ENCODE peak calls at places on chromosome 4, in six cellular contexts. One of them, this sample, is unnamed.
A peak's percentile ranks its signal among the peaks of the same experiment; 100 is the strongest.

GRCh38 chr4:2942532-2943363 is 20.5 kb downstream of the NOP14 start:
- DNase-seq in HFFc6: no peak
- DNase-seq in bronchial epithelial cell: peak; percentile 43
- DNase-seq in HL-60: no peak
- DNase-seq in CD8-positive, alpha-beta T cell: no peak
- DNase-seq in psoas muscle: peak; percentile 52
- DNase-seq in this sample: no peak

GRCh38 chr4:60944070-60944469 is 256.1 kb upstream of the ADGRL3 start:
- DNase-seq in HFFc6: no peak
- DNase-seq in bronchial epithelial cell: no peak
- DNase-seq in HL-60: no peak
- DNase-seq in CD8-positive, alpha-beta T cell: no peak
- DNase-seq in psoas muscle: no peak
- DNase-seq in this sample: no peak

GRCh38 chr4:70713453-70714026 is 8.2 kb upstream of the RUFY3 start:
- DNase-seq in HFFc6: no peak
- DNase-seq in bronchial epithelial cell: peak; percentile 35
- DNase-seq in HL-60: no peak
- DNase-seq in CD8-positive, alpha-beta T cell: no peak
- DNase-seq in psoas muscle: no peak
- DNase-seq in this sample: no peak

GRCh38 chr4:143251348-143251747 is 66.6 kb downstream of the USP38 start:
- DNase-seq in HFFc6: no peak
- DNase-seq in bronchial epithelial cell: no peak
- DNase-seq in HL-60: no peak
- DNase-seq in CD8-positive, alpha-beta T cell: no peak
- DNase-seq in psoas muscle: no peak
- DNase-seq in this sample: no peak

GRCh38 chr4:127470290-127470809 is 162.4 kb upstream of the INTU start:
- DNase-seq in HFFc6: no peak
- DNase-seq in bronchial epithelial cell: no peak
- DNase-seq in HL-60: no peak
- DNase-seq in CD8-positive, alpha-beta T cell: no peak
- DNase-seq in psoas muscle: no peak
- DNase-seq in this sample: no peak

GRCh38 chr4:155339588-155339987 is 37.2 kb downstream of the MAP9 start:
- DNase-seq in HFFc6: no peak
- DNase-seq in bronchial epithelial cell: peak; percentile 7
- DNase-seq in HL-60: no peak
- DNase-seq in CD8-positive, alpha-beta T cell: no peak
- DNase-seq in psoas muscle: no peak
- DNase-seq in this sample: no peak

GRCh38 chr4:7653510-7654414 is 219.0 kb upstream of the PSAPL1 start:
- DNase-seq in HFFc6: no peak
- DNase-seq in bronchial epithelial cell: no peak
- DNase-seq in HL-60: no peak
- DNase-seq in CD8-positive, alpha-beta T cell: no peak
- DNase-seq in psoas muscle: peak; percentile 59
- DNase-seq in this sample: no peak

GRCh38 chr4:52010976-52011375 is 9.2 kb downstream of the LRRC66 start:
- DNase-seq in HFFc6: no peak
- DNase-seq in bronchial epithelial cell: no peak
- DNase-seq in HL-60: no peak
- DNase-seq in CD8-positive, alpha-beta T cell: no peak
- DNase-seq in psoas muscle: no peak
- DNase-seq in this sample: no peak

GRCh38 chr4:112951362-112951962 is 98.0 kb upstream of the ANK2 start:
- DNase-seq in HFFc6: no peak
- DNase-seq in bronchial epithelial cell: peak; percentile 23
- DNase-seq in HL-60: no peak
- DNase-seq in CD8-positive, alpha-beta T cell: no peak
- DNase-seq in psoas muscle: no peak
- DNase-seq in this sample: no peak

GRCh38 chr4:60368986-60369385 is 831.1 kb upstream of the ADGRL3 start:
- DNase-seq in HFFc6: no peak
- DNase-seq in bronchial epithelial cell: no peak
- DNase-seq in HL-60: no peak
- DNase-seq in CD8-positive, alpha-beta T cell: no peak
- DNase-seq in psoas muscle: no peak
- DNase-seq in this sample: no peak

GRCh38 chr4:61531188-61531587 is 331.1 kb downstream of the ADGRL3 start:
- DNase-seq in HFFc6: no peak
- DNase-seq in bronchial epithelial cell: no peak
- DNase-seq in HL-60: no peak
- DNase-seq in CD8-positive, alpha-beta T cell: no peak
- DNase-seq in psoas muscle: no peak
- DNase-seq in this sample: no peak

GRCh38 chr4:160869899-160870298 is 1293.9 kb downstream of the FSTL5 start:
- DNase-seq in HFFc6: no peak
- DNase-seq in bronchial epithelial cell: no peak
- DNase-seq in HL-60: no peak
- DNase-seq in CD8-positive, alpha-beta T cell: no peak
- DNase-seq in psoas muscle: no peak
- DNase-seq in this sample: no peak

GRCh38 chr4:4409416-4410115 is 22.7 kb downstream of the NSG1 start:
- DNase-seq in HFFc6: no peak
- DNase-seq in bronchial epithelial cell: no peak
- DNase-seq in HL-60: no peak
- DNase-seq in CD8-positive, alpha-beta T cell: no peak
- DNase-seq in psoas muscle: peak; percentile 31
- DNase-seq in this sample: no peak

GRCh38 chr4:184937745-184938144 is 80.5 kb upstream of the HELT start:
- DNase-seq in HFFc6: no peak
- DNase-seq in bronchial epithelial cell: no peak
- DNase-seq in HL-60: no peak
- DNase-seq in CD8-positive, alpha-beta T cell: no peak
- DNase-seq in psoas muscle: no peak
- DNase-seq in this sample: no peak

GRCh38 chr4:176156656-176157055 is 38.7 kb downstream of the SPATA4 start:
- DNase-seq in HFFc6: no peak
- DNase-seq in bronchial epithelial cell: peak; percentile 4
- DNase-seq in HL-60: no peak
- DNase-seq in CD8-positive, alpha-beta T cell: no peak
- DNase-seq in psoas muscle: peak; percentile 56
- DNase-seq in this sample: no peak

GRCh38 chr4:36226430-36227227 is 17.7 kb downstream of the ARAP2 start:
- DNase-seq in HFFc6: no peak
- DNase-seq in bronchial epithelial cell: no peak
- DNase-seq in HL-60: no peak
- DNase-seq in CD8-positive, alpha-beta T cell: no peak
- DNase-seq in psoas muscle: no peak
- DNase-seq in this sample: no peak

GRCh38 chr4:167219090-167219489 is 15.2 kb downstream of the SPOCK3 start:
- DNase-seq in HFFc6: no peak
- DNase-seq in bronchial epithelial cell: no peak
- DNase-seq in HL-60: no peak
- DNase-seq in CD8-positive, alpha-beta T cell: no peak
- DNase-seq in psoas muscle: no peak
- DNase-seq in this sample: no peak

GRCh38 chr4:100372432-100372831 is 145.4 kb downstream of the EMCN start:
- DNase-seq in HFFc6: no peak
- DNase-seq in bronchial epithelial cell: peak; percentile 15
- DNase-seq in HL-60: peak; percentile 14
- DNase-seq in CD8-positive, alpha-beta T cell: no peak
- DNase-seq in psoas muscle: no peak
- DNase-seq in this sample: peak; percentile 22
- TF ChIP-seq CTCF in HFFc6: peak; percentile 78
- TF ChIP-seq CTCF in bronchial epithelial cell: peak; percentile 40
- TF ChIP-seq CTCF in HL-60: peak; percentile 31
- TF ChIP-seq CTCF in CD8-positive, alpha-beta T cell: no peak
- TF ChIP-seq CTCF in psoas muscle: no peak
- TF ChIP-seq CTCF in this sample: peak; percentile 57

DNA sequence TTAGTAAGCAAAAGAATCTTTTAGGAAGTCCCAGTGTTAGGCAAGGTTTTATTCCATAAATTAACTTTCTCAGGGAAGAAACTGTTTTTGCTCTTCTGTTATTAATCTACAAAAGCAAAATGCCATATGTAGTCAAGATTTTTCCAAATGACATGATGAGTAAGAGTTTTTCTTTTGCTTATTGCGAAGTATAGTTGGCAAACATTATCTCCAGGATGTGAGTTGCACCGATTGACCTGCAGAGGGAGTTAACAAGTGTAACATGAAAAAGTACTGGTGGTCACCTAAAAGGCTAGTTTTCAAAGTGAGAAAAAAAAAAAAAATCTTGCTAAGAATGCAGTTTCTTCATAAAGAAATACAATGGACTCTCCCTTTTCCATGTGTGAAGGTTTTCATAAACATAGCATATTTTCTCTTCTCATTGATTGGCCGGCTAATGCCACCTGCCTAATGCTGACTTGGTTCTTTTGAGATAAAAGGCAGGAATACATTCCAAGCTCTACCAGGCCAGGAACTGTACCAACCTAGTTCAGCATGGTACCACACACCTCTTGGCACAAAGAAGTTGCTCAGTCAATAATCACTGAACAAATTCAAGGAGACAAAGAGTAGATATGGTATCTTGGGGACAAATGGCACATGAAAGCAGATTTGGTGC is 100.2 kb downstream of the LNX1 start:
- DNase-seq in HFFc6: peak; percentile 82
- DNase-seq in bronchial epithelial cell: peak; percentile 81
- DNase-seq in HL-60: peak; percentile 14
- DNase-seq in CD8-positive, alpha-beta T cell: no peak
- DNase-seq in psoas muscle: no peak
- DNase-seq in this sample: peak; percentile 15
- TF ChIP-seq CTCF in HFFc6: peak; percentile 88
- TF ChIP-seq CTCF in bronchial epithelial cell: peak; percentile 61
- TF ChIP-seq CTCF in HL-60: peak; percentile 46
- TF ChIP-seq CTCF in CD8-positive, alpha-beta T cell: peak; percentile 20
- TF ChIP-seq CTCF in psoas muscle: peak; percentile 71
- TF ChIP-seq CTCF in this sample: peak; percentile 70

DNA sequence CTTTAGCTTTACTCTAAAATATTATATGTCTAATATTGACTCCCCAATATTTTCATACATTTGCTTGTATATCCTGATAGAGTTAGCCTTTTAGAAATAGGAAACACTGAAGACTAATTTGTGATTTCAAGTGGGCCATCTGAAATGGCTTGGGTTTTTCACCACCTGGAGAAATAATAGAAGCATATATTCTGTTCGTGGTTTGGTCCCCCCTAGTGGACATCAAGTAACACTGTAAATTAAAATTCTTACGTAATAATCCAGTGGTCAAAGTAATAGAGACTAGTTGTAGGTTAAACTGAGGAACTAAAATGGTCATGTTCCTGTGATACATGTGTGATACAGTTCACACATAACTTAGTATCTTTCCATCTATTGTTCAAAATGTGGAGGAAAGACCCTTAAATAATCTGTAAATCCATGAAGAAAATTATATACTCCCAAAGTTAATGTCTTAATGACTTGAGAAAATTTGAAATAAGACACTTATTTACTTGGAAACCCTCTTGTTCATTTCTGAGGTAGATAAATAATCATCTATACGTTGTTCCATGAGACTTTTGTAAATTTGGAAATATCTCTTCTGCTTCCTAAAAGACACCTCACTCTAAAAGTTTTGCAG is 79.8 kb upstream of the SMARCAD1 start:
- DNase-seq in HFFc6: peak; percentile 3
- DNase-seq in bronchial epithelial cell: peak; percentile 46
- DNase-seq in HL-60: no peak
- DNase-seq in CD8-positive, alpha-beta T cell: no peak
- DNase-seq in psoas muscle: no peak
- DNase-seq in this sample: no peak
- TF ChIP-seq CTCF in HFFc6: peak; percentile 83
- TF ChIP-seq CTCF in bronchial epithelial cell: peak; percentile 34
- TF ChIP-seq CTCF in HL-60: peak; percentile 29
- TF ChIP-seq CTCF in CD8-positive, alpha-beta T cell: peak; percentile 29
- TF ChIP-seq CTCF in psoas muscle: peak; percentile 34
- TF ChIP-seq CTCF in this sample: peak; percentile 93

DNA sequence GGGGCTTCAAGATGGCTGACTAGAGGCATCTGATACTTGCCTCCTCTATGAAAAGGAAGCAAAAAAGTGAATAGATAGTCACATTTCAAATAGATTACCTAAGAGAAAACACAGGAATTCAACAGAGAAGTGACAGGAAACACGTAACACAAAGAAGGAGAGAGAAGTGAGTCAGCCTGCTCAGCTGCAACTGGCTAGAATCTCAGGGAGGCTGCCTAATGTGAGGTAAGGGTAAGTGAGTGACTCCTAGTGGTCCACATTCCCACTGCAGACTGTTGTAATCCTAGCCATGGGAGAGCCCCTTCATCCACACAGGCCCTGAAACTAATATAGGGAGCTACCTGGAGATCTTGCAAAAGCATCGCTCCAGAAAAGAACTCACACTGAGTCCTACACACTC is 179.2 kb downstream of the SLC7A11 start:
- DNase-seq in HFFc6: peak; percentile 28
- DNase-seq in bronchial epithelial cell: peak; percentile 60
- DNase-seq in HL-60: no peak
- DNase-seq in CD8-positive, alpha-beta T cell: no peak
- DNase-seq in psoas muscle: no peak
- DNase-seq in this sample: peak; percentile 22
- TF ChIP-seq CTCF in HFFc6: peak; percentile 48
- TF ChIP-seq CTCF in bronchial epithelial cell: peak; percentile 33
- TF ChIP-seq CTCF in HL-60: no peak
- TF ChIP-seq CTCF in CD8-positive, alpha-beta T cell: no peak
- TF ChIP-seq CTCF in psoas muscle: no peak
- TF ChIP-seq CTCF in this sample: no peak

GRCh38 chr4:92012899-92013867 is 290.6 kb upstream of the GRID2 start:
- DNase-seq in HFFc6: no peak
- DNase-seq in bronchial epithelial cell: no peak
- DNase-seq in HL-60: no peak
- DNase-seq in CD8-positive, alpha-beta T cell: no peak
- DNase-seq in psoas muscle: no peak
- DNase-seq in this sample: peak; percentile 21
- TF ChIP-seq CTCF in HFFc6: no peak
- TF ChIP-seq CTCF in bronchial epithelial cell: no peak
- TF ChIP-seq CTCF in HL-60: no peak
- TF ChIP-seq CTCF in CD8-positive, alpha-beta T cell: no peak
- TF ChIP-seq CTCF in psoas muscle: no peak
- TF ChIP-seq CTCF in this sample: peak; percentile 37

DNA sequence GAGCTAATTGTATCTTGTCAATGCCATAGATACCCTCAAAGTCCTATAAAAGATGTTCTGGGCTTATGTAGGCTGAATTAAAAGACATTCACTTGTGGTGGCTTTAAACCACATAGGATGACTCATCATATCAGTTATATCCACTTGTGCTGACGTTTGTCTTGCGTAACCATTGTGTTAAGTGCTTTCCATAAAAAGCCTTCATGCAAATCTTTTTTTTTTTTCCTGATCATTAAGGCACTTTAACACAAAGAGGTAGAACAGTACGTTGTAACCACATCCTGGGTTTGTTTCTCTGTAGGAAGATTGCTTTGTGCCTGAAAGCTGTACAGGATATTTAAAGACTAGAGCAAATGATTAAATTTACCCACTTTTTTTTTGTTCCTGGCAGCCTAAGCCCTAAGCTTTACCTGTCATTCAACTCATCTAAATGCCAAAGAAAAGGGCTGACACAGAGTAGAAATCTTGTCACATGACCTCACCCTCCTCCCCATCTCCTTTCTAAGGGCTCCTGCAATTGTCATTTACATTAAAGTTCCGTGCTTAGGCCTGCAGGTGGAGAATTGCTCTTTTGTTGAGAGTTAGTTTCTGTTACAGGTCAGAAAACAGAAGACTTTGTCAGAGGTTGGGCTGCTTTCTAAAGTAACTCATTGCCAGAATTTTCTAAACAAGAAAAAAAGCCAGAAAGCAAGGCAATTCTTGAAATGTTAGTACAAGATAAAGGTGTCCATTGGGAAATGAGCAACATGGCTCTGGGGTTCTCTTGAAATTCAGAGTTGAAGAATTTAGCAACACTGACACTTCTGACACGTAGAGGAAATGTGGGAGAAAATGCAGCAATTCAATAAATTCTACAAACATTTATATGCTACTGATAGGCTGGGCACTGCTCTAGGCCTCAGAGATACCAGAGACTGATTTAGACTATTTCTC is 555.6 kb downstream of the PPARGC1A start:
- DNase-seq in HFFc6: no peak
- DNase-seq in bronchial epithelial cell: peak; percentile 95
- DNase-seq in HL-60: peak; percentile 84
- DNase-seq in CD8-positive, alpha-beta T cell: no peak
- DNase-seq in psoas muscle: no peak
- DNase-seq in this sample: no peak
- TF ChIP-seq CTCF in HFFc6: no peak
- TF ChIP-seq CTCF in bronchial epithelial cell: no peak
- TF ChIP-seq CTCF in HL-60: no peak
- TF ChIP-seq CTCF in CD8-positive, alpha-beta T cell: no peak
- TF ChIP-seq CTCF in psoas muscle: peak; percentile 10
- TF ChIP-seq CTCF in this sample: no peak

This sample was measured in endothelial cell.